ENCODE peak calls at places on chromosomes 6 and 20, in ten cellular contexts. W, V, A, F, Z, R, Y, K, L and I are unnamed samples.

GRCh38 chr6:134117409-134117808 is 65.0 kb upstream of the SLC2A12 start:
- DNase-seq in W (no peak), V (no peak), A (no peak), F (no peak), Z (no peak), R (peak), Y (no peak), K (no peak), L (peak), I (no peak)

GRCh38 chr6:112468359-112468758 is 121.2 kb downstream of the RFPL4B start:
- DNase-seq in W (no peak), V (no peak), A (no peak), F (no peak), Z (no peak), R (peak), Y (no peak), K (no peak), L (no peak), I (no peak)

GRCh38 chr6:73252703-73253102 is 10.3 kb downstream of the KHDC1 start:
- DNase-seq in W (no peak), V (no peak), A (no peak), F (no peak), Z (no peak), R (no peak), Y (no peak), K (no peak), L (no peak), I (no peak)

GRCh38 chr20:61486198-61486597 is 234.1 kb downstream of the CDH4 start:
- DNase-seq in W (no peak), V (no peak), A (no peak), F (no peak), Z (no peak), R (no peak), Y (no peak), K (no peak), L (no peak), I (no peak)

GRCh38 chr20:57505991-57506390 is 18.9 kb downstream of the CTCFL start:
- DNase-seq in W (no peak), V (no peak), A (no peak), F (no peak), Z (no peak), R (no peak), Y (no peak), K (no peak), L (no peak), I (no peak)

GRCh38 chr6:13457577-13457976 is 29.8 kb downstream of the GFOD1 start:
- DNase-seq in W (peak), V (no peak), A (peak), F (no peak), Z (no peak), R (no peak), Y (no peak), K (no peak), L (peak), I (no peak)

GRCh38 chr6:30074331-30075093 is 1.1 kb downstream of the RNF39 start:
- DNase-seq in W (no peak), V (no peak), A (no peak), F (no peak), Z (no peak), R (no peak), Y (no peak), K (no peak), L (no peak), I (peak)

GRCh38 chr20:57851786-57852185 is 142.0 kb upstream of the PMEPA1 start:
- DNase-seq in W (no peak), V (no peak), A (peak), F (no peak), Z (no peak), R (no peak), Y (no peak), K (no peak), L (no peak), I (no peak)

GRCh38 chr6:135936606-135937005 is 85.1 kb downstream of the PDE7B start:
- DNase-seq in W (no peak), V (peak), A (peak), F (no peak), Z (no peak), R (peak), Y (no peak), K (no peak), L (no peak), I (peak)

GRCh38 chr20:11395581-11395980 is 522.1 kb upstream of the BTBD3 start:
- DNase-seq in W (no peak), V (no peak), A (peak), F (no peak), Z (no peak), R (peak), Y (no peak), K (no peak), L (no peak), I (no peak)

GRCh38 chr20:9015984-9016324 is 52.9 kb upstream of the PLCB4 start:
- DNase-seq in W (no peak), V (no peak), A (peak), F (no peak), Z (no peak), R (no peak), Y (no peak), K (no peak), L (no peak), I (peak)

GRCh38 chr6:152022303-152022702 is 214.8 kb downstream of the ESR1 start:
- DNase-seq in W (no peak), V (no peak), A (no peak), F (no peak), Z (no peak), R (no peak), Y (no peak), K (no peak), L (no peak), I (no peak)

GRCh38 chr6:917939-918338 is 225.0 kb upstream of the EXOC2 start:
- DNase-seq in W (no peak), V (no peak), A (no peak), F (no peak), Z (no peak), R (no peak), Y (no peak), K (no peak), L (no peak), I (no peak)

GRCh38 chr6:83605517-83605916 is 93.2 kb downstream of the PRSS35 start:
- DNase-seq in W (no peak), V (no peak), A (no peak), F (no peak), Z (no peak), R (no peak), Y (no peak), K (no peak), L (no peak), I (no peak)
- TF ChIP-seq CTCF in W (no peak), V (no peak), A (no peak), F (no peak), Z (no peak), R (no peak), Y (no peak), K (no peak), L (no peak), I (no peak)

GRCh38 chr20:54605319-54605718 is 129.9 kb downstream of the DOK5 start:
- DNase-seq in W (no peak), V (no peak), A (no peak), F (no peak), Z (no peak), R (no peak), Y (no peak), K (no peak), L (no peak), I (no peak)
- TF ChIP-seq CTCF in W (no peak), V (no peak), A (no peak), F (no peak), Z (no peak), R (no peak), Y (no peak), K (no peak), L (no peak), I (no peak)

DNA sequence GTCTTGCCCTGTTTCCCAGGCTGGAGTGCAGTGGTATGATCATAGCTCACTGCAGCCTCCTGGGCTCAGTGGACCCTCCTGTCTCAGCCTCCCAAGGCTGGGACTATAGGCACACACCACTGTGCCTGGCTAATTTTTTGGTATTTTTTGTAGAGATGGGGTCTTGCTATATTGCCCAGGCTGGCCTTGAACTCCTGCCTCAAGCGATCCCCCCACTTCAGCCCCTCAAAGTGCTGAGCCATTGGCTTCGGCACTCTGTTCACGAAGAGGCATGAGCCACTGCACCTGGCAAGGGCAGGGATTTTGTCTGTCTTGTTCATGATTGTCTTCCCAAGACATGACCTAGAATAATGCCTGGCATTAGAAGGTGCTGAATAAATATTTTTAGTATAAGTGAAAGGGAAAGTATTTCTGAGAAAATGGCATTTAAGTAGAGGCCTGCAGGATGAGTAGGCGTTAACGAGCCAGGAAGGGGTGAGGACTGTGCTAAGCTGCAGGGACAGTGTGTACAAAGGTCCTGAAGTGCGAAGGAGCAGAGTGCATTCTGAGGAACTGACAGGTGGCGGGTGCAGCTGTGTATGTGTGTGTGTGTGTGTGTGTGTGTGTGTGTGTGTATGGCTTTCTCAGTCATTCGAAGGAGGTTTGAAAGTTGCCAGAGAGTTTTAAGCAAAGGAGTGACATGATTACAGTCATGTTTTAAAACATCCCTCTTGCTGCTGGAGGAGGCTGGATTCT is 43.0 kb downstream of the VEGFA start:
- DNase-seq in W (no peak), V (no peak), A (peak), F (no peak), Z (no peak), R (no peak), Y (no peak), K (peak), L (peak), I (no peak)
- TF ChIP-seq CTCF in W (no peak), V (no peak), A (no peak), F (no peak), Z (no peak), R (no peak), Y (no peak), K (no peak), L (no peak), I (no peak)

DNA sequence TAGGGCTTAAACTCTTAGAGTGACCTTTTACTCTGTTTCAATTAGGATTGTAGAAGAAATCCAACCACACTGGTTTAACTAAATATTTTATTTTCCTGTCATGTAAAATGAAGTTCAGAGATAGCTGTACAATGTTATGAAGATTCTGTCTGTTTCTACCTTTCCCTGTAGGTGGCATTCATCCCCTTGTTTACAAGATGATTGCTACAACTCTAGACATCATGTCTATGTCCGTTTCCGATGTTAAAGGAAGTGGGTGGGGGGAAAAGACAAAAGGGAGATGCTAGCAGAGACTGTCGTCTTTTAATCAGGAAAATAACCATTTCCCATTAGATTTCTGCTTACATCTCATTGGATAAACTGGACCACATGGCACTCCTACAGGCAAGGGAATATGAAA is 30.9 kb upstream of the RIMS1 start:
- DNase-seq in W (no peak), V (no peak), A (no peak), F (peak), Z (no peak), R (no peak), Y (no peak), K (no peak), L (no peak), I (no peak)
- TF ChIP-seq CTCF in W (no peak), V (no peak), A (no peak), F (peak), Z (no peak), R (no peak), Y (no peak), K (no peak), L (no peak), I (no peak)

DNA sequence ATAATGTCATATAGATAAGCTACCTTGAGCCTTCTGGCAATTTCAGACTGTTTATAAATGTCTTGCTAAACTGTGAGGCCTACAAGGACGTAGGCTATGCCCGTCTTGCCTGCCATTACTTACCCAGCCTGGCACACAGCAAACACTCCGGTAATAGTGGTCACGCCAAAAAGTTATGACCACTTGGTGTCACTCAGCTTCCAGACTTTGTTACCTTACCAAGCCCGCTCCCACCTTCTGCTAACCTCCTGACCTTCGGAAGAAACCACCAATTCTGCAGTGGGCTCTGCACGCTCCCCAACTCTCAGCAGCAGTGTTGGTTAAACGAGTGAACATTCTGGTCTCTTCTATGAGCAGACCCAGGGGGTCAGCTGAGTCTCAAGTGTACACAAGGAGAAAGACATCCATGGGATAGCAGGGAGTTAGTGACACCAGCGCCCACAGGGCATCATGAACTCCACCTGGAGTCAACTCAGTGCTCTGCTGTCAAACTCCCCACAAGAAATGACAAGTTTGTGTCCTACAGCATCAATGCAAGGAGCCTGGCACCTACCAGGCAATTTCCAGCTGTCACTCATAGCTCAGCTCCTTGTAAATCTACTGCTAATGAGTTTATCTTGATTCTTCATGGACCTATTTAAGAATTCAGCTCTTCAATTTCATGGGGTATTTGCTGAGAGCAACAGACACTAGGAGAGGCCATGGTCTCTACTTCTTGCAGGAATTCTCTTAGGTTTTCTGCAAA is 119.9 kb downstream of the TTLL2 start:
- DNase-seq in W (no peak), V (no peak), A (no peak), F (no peak), Z (no peak), R (no peak), Y (no peak), K (no peak), L (no peak), I (no peak)
- TF ChIP-seq CTCF in W (no peak), V (no peak), A (no peak), F (no peak), Z (no peak), R (no peak), Y (no peak), K (no peak), L (no peak), I (no peak)

GRCh38 chr6:131317516-131317915 is 182.2 kb downstream of the AKAP7 start:
- DNase-seq in W (no peak), V (no peak), A (peak), F (no peak), Z (no peak), R (no peak), Y (no peak), K (no peak), L (no peak), I (peak)
- TF ChIP-seq CTCF in W (no peak), V (no peak), A (no peak), F (no peak), Z (no peak), R (no peak), Y (no peak), K (no peak), L (no peak), I (no peak)

DNA sequence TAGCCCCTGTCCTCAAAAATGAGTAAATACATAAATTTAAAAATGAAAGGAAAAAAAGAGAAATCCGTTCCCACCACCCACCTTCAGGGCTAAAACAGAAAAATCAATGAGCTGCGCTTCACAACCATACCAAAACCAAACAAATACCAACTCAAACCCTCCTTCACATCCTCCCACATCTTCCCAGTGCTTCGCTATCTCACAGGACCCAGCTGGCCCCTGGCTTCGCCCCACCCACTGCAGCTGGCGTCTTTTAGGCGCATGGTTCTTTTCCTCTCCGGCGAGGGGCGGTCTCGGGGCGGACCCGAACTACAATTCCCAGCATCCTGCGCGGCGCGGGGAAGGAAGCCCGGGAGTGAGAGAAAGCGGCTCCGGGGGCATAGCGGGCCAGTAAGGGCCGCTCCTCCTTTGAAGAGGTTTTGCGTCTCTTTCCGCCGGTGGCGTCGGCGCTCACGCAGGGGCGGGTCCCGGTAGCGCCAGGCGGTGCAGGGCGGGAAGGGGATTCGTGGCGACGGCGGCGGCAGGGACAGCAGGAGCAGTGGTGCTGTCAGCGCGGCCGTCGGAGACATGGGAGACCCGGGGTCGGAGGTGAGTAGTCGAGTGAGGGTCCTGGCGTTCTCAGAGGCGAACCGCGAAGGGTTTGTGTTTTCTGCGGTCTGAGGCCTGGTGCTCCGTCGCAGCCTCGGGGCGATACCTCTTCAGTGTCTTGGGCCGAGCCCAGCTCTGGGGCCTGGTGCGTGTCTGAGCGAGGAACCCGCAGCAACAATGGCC is at the start of gene ZNF451:
- DNase-seq in W (peak), V (peak), A (peak), F (peak), Z (peak), R (peak), Y (peak), K (peak), L (peak), I (peak)
- TF ChIP-seq CTCF in W (no peak), V (no peak), A (no peak), F (no peak), Z (no peak), R (no peak), Y (no peak), K (no peak), L (no peak), I (no peak)

GRCh38 chr20:63628246-63628975 is 1.5 kb upstream of the GMEB2 start:
- DNase-seq in W (no peak), V (peak), A (peak), F (peak), Z (peak), R (peak), Y (peak), K (peak), L (peak), I (peak)
- TF ChIP-seq CTCF in W (no peak), V (no peak), A (no peak), F (no peak), Z (no peak), R (no peak), Y (no peak), K (no peak), L (no peak), I (no peak)